ENCODE peak calls at places on chromosome 19, in six cellular contexts. One of them, this sample, is unnamed.

GRCh38 chr19:39254539-39255345 is 6.1 kb upstream of the IFNL4 start:
- DNase-seq in neuronal stem cell: no peak
- DNase-seq in H9: no peak
- DNase-seq in H1: no peak
- DNase-seq in IMR-90: no peak
- DNase-seq in mesenchymal stem cell: no peak
- DNase-seq in this sample: no peak

GRCh38 chr19:31499281-31499680 is 150.0 kb upstream of the TSHZ3 start:
- DNase-seq in mesenchymal stem cell: no peak
- DNase-seq in H9: no peak
- DNase-seq in IMR-90: no peak
- DNase-seq in H1: peak
- DNase-seq in neuronal stem cell: no peak
- DNase-seq in this sample: no peak

GRCh38 chr19:11581740-11582139 is 4.3 kb upstream of the ACP5 start:
- DNase-seq in mesenchymal stem cell: peak
- DNase-seq in H9: no peak
- DNase-seq in H1: no peak
- DNase-seq in IMR-90: peak
- DNase-seq in neuronal stem cell: no peak
- DNase-seq in this sample: no peak

GRCh38 chr19:12996542-12997094 is 1.3 kb downstream of the NFIX start:
- DNase-seq in IMR-90: peak
- DNase-seq in H1: peak
- DNase-seq in H9: peak
- DNase-seq in neuronal stem cell: no peak
- DNase-seq in mesenchymal stem cell: no peak
- DNase-seq in this sample: no peak

GRCh38 chr19:51103811-51104470 is 4.3 kb downstream of the CTU1 start:
- DNase-seq in neuronal stem cell: no peak
- DNase-seq in H9: no peak
- DNase-seq in H1: no peak
- DNase-seq in IMR-90: no peak
- DNase-seq in mesenchymal stem cell: no peak
- DNase-seq in this sample: no peak

GRCh38 chr19:35642312-35642711 is 767 bp downstream of the ETV2 start:
- DNase-seq in neuronal stem cell: no peak
- DNase-seq in H9: peak
- DNase-seq in H1: peak
- DNase-seq in IMR-90: no peak
- DNase-seq in mesenchymal stem cell: no peak
- DNase-seq in this sample: no peak

GRCh38 chr19:28508666-28509065 is 704.3 kb downstream of the UQCRFS1 start:
- DNase-seq in IMR-90: no peak
- DNase-seq in mesenchymal stem cell: no peak
- DNase-seq in H9: no peak
- DNase-seq in neuronal stem cell: no peak
- DNase-seq in H1: peak
- DNase-seq in this sample: no peak

GRCh38 chr19:33673258-33673875 is 51.6 kb downstream of the CHST8 start:
- DNase-seq in mesenchymal stem cell: no peak
- DNase-seq in IMR-90: no peak
- DNase-seq in H1: no peak
- DNase-seq in H9: no peak
- DNase-seq in neuronal stem cell: no peak
- DNase-seq in this sample: no peak

GRCh38 chr19:11457115-11457514 is 21.7 kb downstream of the PRKCSH start:
- DNase-seq in mesenchymal stem cell: no peak
- DNase-seq in H9: no peak
- DNase-seq in neuronal stem cell: no peak
- DNase-seq in IMR-90: no peak
- DNase-seq in H1: no peak
- DNase-seq in this sample: no peak

GRCh38 chr19:33815410-33816340 is 19.0 kb downstream of the KCTD15 start:
- DNase-seq in IMR-90: peak
- DNase-seq in H1: no peak
- DNase-seq in neuronal stem cell: no peak
- DNase-seq in H9: no peak
- DNase-seq in mesenchymal stem cell: peak
- DNase-seq in this sample: no peak

GRCh38 chr19:13154911-13155471 is 4.8 kb downstream of the IER2 start:
- DNase-seq in mesenchymal stem cell: peak
- DNase-seq in IMR-90: peak
- DNase-seq in neuronal stem cell: peak
- DNase-seq in H1: peak
- DNase-seq in H9: peak
- DNase-seq in this sample: peak

GRCh38 chr19:57123882-57124281 is 4.1 kb downstream of the USP29 start:
- DNase-seq in neuronal stem cell: no peak
- DNase-seq in mesenchymal stem cell: no peak
- DNase-seq in H1: no peak
- DNase-seq in H9: no peak
- DNase-seq in IMR-90: no peak
- DNase-seq in this sample: no peak

GRCh38 chr19:40811478-40812341 is 12.7 kb downstream of the EGLN2 start:
- DNase-seq in H1: no peak
- DNase-seq in IMR-90: no peak
- DNase-seq in mesenchymal stem cell: peak
- DNase-seq in neuronal stem cell: peak
- DNase-seq in H9: peak
- DNase-seq in this sample: no peak

GRCh38 chr19:33110201-33110910 is 21.6 kb upstream of the WDR88 start:
- DNase-seq in mesenchymal stem cell: no peak
- DNase-seq in H1: no peak
- DNase-seq in neuronal stem cell: no peak
- DNase-seq in H9: no peak
- DNase-seq in IMR-90: peak
- DNase-seq in this sample: no peak

GRCh38 chr19:46860846-46861690 is at the start of gene ARHGAP35:
- DNase-seq in mesenchymal stem cell: no peak
- DNase-seq in IMR-90: no peak
- DNase-seq in H1: peak
- DNase-seq in H9: peak
- DNase-seq in neuronal stem cell: no peak
- DNase-seq in this sample: no peak

GRCh38 chr19:28424662-28425430 is 788.1 kb downstream of the UQCRFS1 start:
- DNase-seq in H1: no peak
- DNase-seq in H9: no peak
- DNase-seq in IMR-90: no peak
- DNase-seq in mesenchymal stem cell: no peak
- DNase-seq in neuronal stem cell: no peak
- DNase-seq in this sample: no peak

GRCh38 chr19:51749979-51750378 is 1.7 kb downstream of the FPR1 start:
- DNase-seq in mesenchymal stem cell: no peak
- DNase-seq in IMR-90: no peak
- DNase-seq in H1: no peak
- DNase-seq in neuronal stem cell: no peak
- DNase-seq in H9: no peak
- DNase-seq in this sample: no peak

GRCh38 chr19:37594982-37595382 is 306 bp downstream of the ZNF540 start:
- DNase-seq in H1: no peak
- DNase-seq in H9: no peak
- DNase-seq in neuronal stem cell: no peak
- DNase-seq in IMR-90: peak
- DNase-seq in mesenchymal stem cell: no peak
- DNase-seq in this sample: peak

GRCh38 chr19:38401148-38401547 is 1.7 kb upstream of the FAM98C start:
- DNase-seq in neuronal stem cell: no peak
- DNase-seq in mesenchymal stem cell: peak
- DNase-seq in H9: no peak
- DNase-seq in IMR-90: peak
- DNase-seq in H1: no peak
- DNase-seq in this sample: peak

GRCh38 chr19:38429055-38429810 is 3.2 kb upstream of the RASGRP4 start:
- DNase-seq in mesenchymal stem cell: no peak
- DNase-seq in neuronal stem cell: no peak
- DNase-seq in H1: no peak
- DNase-seq in IMR-90: no peak
- DNase-seq in H9: no peak
- DNase-seq in this sample: no peak

GRCh38 chr19:29501816-29502580 is 23.8 kb upstream of the VSTM2B start:
- DNase-seq in H9: no peak
- DNase-seq in IMR-90: no peak
- DNase-seq in mesenchymal stem cell: no peak
- DNase-seq in neuronal stem cell: no peak
- DNase-seq in H1: no peak
- DNase-seq in this sample: no peak

GRCh38 chr19:7734220-7735203 is 2.6 kb upstream of the CLEC4G start:
- DNase-seq in mesenchymal stem cell: peak
- DNase-seq in neuronal stem cell: no peak
- DNase-seq in H9: no peak
- DNase-seq in H1: no peak
- DNase-seq in IMR-90: no peak
- DNase-seq in this sample: peak

GRCh38 chr19:33064117-33064777 is 441 bp downstream of the RHPN2 start:
- DNase-seq in IMR-90: no peak
- DNase-seq in mesenchymal stem cell: peak
- DNase-seq in H9: peak
- DNase-seq in neuronal stem cell: peak
- DNase-seq in H1: peak
- DNase-seq in this sample: peak

GRCh38 chr19:46453661-46454060 is 17.7 kb downstream of the PNMA8A start:
- DNase-seq in mesenchymal stem cell: no peak
- DNase-seq in H9: no peak
- DNase-seq in IMR-90: no peak
- DNase-seq in neuronal stem cell: no peak
- DNase-seq in H1: no peak
- DNase-seq in this sample: no peak

GRCh38 chr19:40282209-40282580 is 3.0 kb downstream of the AKT2 start:
- DNase-seq in H1: no peak
- DNase-seq in H9: no peak
- DNase-seq in IMR-90: no peak
- DNase-seq in neuronal stem cell: no peak
- DNase-seq in mesenchymal stem cell: no peak
- DNase-seq in this sample: no peak

GRCh38 chr19:49150106-49150943 is 4.9 kb downstream of the HRC start:
- DNase-seq in H9: peak
- DNase-seq in mesenchymal stem cell: peak
- DNase-seq in IMR-90: peak
- DNase-seq in H1: peak
- DNase-seq in neuronal stem cell: peak
- DNase-seq in this sample: peak

GRCh38 chr19:17296976-17297375 is 6.2 kb downstream of the ABHD8 start:
- DNase-seq in H9: no peak
- DNase-seq in IMR-90: no peak
- DNase-seq in mesenchymal stem cell: no peak
- DNase-seq in neuronal stem cell: no peak
- DNase-seq in H1: no peak
- DNase-seq in this sample: peak

GRCh38 chr19:51064534-51065220 is at the start of gene KLK13:
- DNase-seq in neuronal stem cell: no peak
- DNase-seq in IMR-90: no peak
- DNase-seq in H9: peak
- DNase-seq in mesenchymal stem cell: no peak
- DNase-seq in H1: peak
- DNase-seq in this sample: no peak

DNA sequence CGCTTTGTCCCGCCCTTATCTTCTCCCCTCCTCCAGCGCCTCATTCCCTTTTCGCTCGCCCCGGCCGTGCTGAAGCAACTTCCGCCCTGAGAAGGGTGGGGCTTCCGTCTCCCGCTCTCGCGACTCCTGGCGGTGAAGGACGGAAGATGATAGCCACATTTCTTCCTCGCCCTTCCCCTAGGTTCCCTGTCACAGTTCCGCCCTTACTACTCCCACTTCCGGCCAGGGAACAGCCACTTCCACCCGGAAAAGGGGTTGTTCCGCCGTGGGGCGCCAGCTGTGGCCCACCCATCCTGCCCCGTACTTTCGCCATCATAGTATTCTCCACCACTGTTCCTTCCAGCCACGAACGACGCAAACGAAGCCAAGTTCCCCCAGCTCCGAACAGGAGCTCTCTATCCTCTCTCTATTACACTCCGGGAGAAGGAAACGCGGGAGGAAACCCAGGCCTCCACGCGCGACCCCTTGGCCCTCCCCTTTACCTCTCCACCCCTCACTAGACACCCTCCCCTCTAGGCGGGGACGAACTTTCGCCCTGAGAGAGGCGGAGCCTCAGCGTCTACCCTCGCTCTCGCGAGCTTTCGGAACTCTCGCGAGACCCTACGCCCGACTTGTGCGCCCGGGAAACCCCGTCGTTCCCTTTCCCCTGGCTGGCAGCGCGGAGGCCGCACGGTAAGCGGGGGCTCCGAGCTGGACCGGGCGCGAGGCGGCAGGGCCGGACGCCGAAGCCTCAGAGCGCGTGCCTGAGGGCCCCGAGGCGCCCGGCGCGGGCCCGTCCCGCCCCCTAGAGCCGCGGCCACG is at the start of gene RPS19:
- DNase-seq in neuronal stem cell: peak
- DNase-seq in H9: peak
- DNase-seq in H1: peak
- DNase-seq in IMR-90: peak
- DNase-seq in mesenchymal stem cell: peak
- DNase-seq in this sample: peak
- H4K8ac ChIP-seq in neuronal stem cell: no peak
- H4K8ac ChIP-seq in H9: no peak
- H4K8ac ChIP-seq in H1: peak
- H4K8ac ChIP-seq in IMR-90: peak
- H4K8ac ChIP-seq in mesenchymal stem cell: peak
- H4K8ac ChIP-seq in this sample: peak

DNA sequence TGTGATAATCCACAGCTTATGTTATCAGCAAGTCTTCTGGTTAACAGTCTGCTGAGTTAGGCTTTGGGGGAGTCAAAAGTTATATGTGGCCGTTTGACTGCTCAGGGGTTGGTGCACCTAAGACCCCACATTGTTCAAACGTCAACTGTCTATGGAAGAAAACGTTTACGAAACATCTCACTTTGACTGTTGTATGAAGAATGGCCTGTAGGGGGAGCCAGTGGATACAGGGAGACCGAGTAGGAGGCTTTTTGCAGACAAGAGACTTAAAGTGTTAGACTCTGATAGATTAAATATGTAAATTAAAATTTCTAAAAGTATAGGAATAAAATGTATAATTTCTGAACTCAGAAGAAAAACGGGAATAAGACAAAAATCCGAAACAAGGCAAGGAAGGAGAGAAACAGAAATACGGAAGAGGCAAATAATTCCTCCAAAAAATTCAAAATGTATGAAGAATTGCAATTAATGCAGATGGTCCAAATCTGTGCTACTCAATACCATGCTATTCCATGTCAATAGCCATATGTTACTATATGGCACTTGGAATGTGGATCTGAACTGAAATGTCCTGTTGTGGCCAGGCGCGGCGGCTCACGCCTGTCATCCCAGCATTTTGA is 37.8 kb downstream of the TNFSF14 start:
- DNase-seq in mesenchymal stem cell: peak
- DNase-seq in H1: peak
- DNase-seq in IMR-90: peak
- DNase-seq in neuronal stem cell: peak
- DNase-seq in H9: peak
- DNase-seq in this sample: peak
- H2AFZ ChIP-seq in mesenchymal stem cell: no peak
- H2AFZ ChIP-seq in H1: no peak
- H2AFZ ChIP-seq in IMR-90: no peak
- H2AFZ ChIP-seq in neuronal stem cell: no peak
- H2AFZ ChIP-seq in H9: no peak
- H2AFZ ChIP-seq in this sample: no peak

GRCh38 chr19:1406818-1407661 is at the start of gene DAZAP1:
- DNase-seq in H1: peak
- DNase-seq in mesenchymal stem cell: peak
- DNase-seq in neuronal stem cell: peak
- DNase-seq in IMR-90: peak
- DNase-seq in H9: peak
- DNase-seq in this sample: peak
- H4K8ac ChIP-seq in H1: peak
- H4K8ac ChIP-seq in mesenchymal stem cell: peak
- H4K8ac ChIP-seq in neuronal stem cell: no peak
- H4K8ac ChIP-seq in IMR-90: peak
- H4K8ac ChIP-seq in H9: no peak
- H4K8ac ChIP-seq in this sample: peak

GRCh38 chr19:4594199-4594598 is 34.7 kb upstream of the SEMA6B start:
- DNase-seq in H9: no peak
- DNase-seq in IMR-90: peak
- DNase-seq in mesenchymal stem cell: peak
- DNase-seq in neuronal stem cell: no peak
- DNase-seq in H1: no peak
- DNase-seq in this sample: peak
- H2AFZ ChIP-seq in H9: no peak
- H2AFZ ChIP-seq in IMR-90: peak
- H2AFZ ChIP-seq in mesenchymal stem cell: no peak
- H2AFZ ChIP-seq in neuronal stem cell: peak
- H2AFZ ChIP-seq in H1: peak
- H2AFZ ChIP-seq in this sample: no peak